ENCODE peak calls at places on chromosomes 6 and 20, in six cellular contexts. One of them, this sample, is unnamed.

GRCh38 chr6:89050697-89051096 is 29.9 kb upstream of the PNRC1 start:
- DNase-seq in HuH-7.5: no peak
- DNase-seq in CD8-positive, alpha-beta memory T cell: no peak
- DNase-seq in EL: no peak
- DNase-seq in sigmoid colon: no peak
- DNase-seq in fibroblast of gingiva: no peak
- DNase-seq in this sample: no peak

GRCh38 chr6:52360601-52361346 is 1.2 kb upstream of the PAQR8 start:
- DNase-seq in HuH-7.5: no peak
- DNase-seq in EL: no peak
- DNase-seq in CD8-positive, alpha-beta memory T cell: no peak
- DNase-seq in fibroblast of gingiva: no peak
- DNase-seq in sigmoid colon: no peak
- DNase-seq in this sample: no peak

GRCh38 chr6:152642578-152643375 is 5.6 kb upstream of the SYNE1 start:
- DNase-seq in HuH-7.5: peak; percentile 31
- DNase-seq in sigmoid colon: no peak
- DNase-seq in EL: peak; percentile 30
- DNase-seq in fibroblast of gingiva: peak; percentile 59
- DNase-seq in CD8-positive, alpha-beta memory T cell: no peak
- DNase-seq in this sample: no peak

GRCh38 chr6:160163425-160163824 is 41.8 kb downstream of the SLC22A1 start:
- DNase-seq in sigmoid colon: no peak
- DNase-seq in HuH-7.5: no peak
- DNase-seq in fibroblast of gingiva: no peak
- DNase-seq in CD8-positive, alpha-beta memory T cell: no peak
- DNase-seq in EL: no peak
- DNase-seq in this sample: no peak

GRCh38 chr6:105568121-105568520 is 165.2 kb upstream of the PREP start:
- DNase-seq in fibroblast of gingiva: no peak
- DNase-seq in EL: no peak
- DNase-seq in HuH-7.5: no peak
- DNase-seq in CD8-positive, alpha-beta memory T cell: no peak
- DNase-seq in sigmoid colon: no peak
- DNase-seq in this sample: no peak

GRCh38 chr6:106913676-106914280 is 60.8 kb downstream of the CD24 start:
- DNase-seq in sigmoid colon: no peak
- DNase-seq in HuH-7.5: no peak
- DNase-seq in EL: no peak
- DNase-seq in CD8-positive, alpha-beta memory T cell: no peak
- DNase-seq in fibroblast of gingiva: no peak
- DNase-seq in this sample: no peak

GRCh38 chr6:147063469-147064031 is 140.7 kb upstream of the STXBP5 start:
- DNase-seq in fibroblast of gingiva: peak; percentile 72
- DNase-seq in CD8-positive, alpha-beta memory T cell: no peak
- DNase-seq in sigmoid colon: no peak
- DNase-seq in HuH-7.5: no peak
- DNase-seq in EL: peak; percentile 82
- DNase-seq in this sample: no peak

GRCh38 chr6:136753624-136754023 is 38.7 kb downstream of the MAP3K5 start:
- DNase-seq in CD8-positive, alpha-beta memory T cell: peak; percentile 80
- DNase-seq in EL: no peak
- DNase-seq in HuH-7.5: no peak
- DNase-seq in fibroblast of gingiva: no peak
- DNase-seq in sigmoid colon: no peak
- DNase-seq in this sample: no peak

GRCh38 chr20:59993736-59994484 is 35.7 kb downstream of the CDH26 start:
- DNase-seq in CD8-positive, alpha-beta memory T cell: no peak
- DNase-seq in fibroblast of gingiva: no peak
- DNase-seq in HuH-7.5: no peak
- DNase-seq in EL: no peak
- DNase-seq in sigmoid colon: no peak
- DNase-seq in this sample: no peak

GRCh38 chr6:99879431-99879830 is 114.6 kb downstream of the MCHR2 start:
- DNase-seq in sigmoid colon: no peak
- DNase-seq in EL: no peak
- DNase-seq in CD8-positive, alpha-beta memory T cell: no peak
- DNase-seq in fibroblast of gingiva: no peak
- DNase-seq in HuH-7.5: no peak
- DNase-seq in this sample: no peak

GRCh38 chr20:23923311-23923710 is 43.8 kb upstream of the CST5 start:
- DNase-seq in EL: no peak
- DNase-seq in fibroblast of gingiva: no peak
- DNase-seq in HuH-7.5: no peak
- DNase-seq in CD8-positive, alpha-beta memory T cell: no peak
- DNase-seq in sigmoid colon: no peak
- DNase-seq in this sample: no peak

GRCh38 chr20:3768342-3769130 is 983 bp upstream of the ADISSP start:
- DNase-seq in fibroblast of gingiva: peak; percentile 72
- DNase-seq in HuH-7.5: peak; percentile 89
- DNase-seq in CD8-positive, alpha-beta memory T cell: peak; percentile 94
- DNase-seq in EL: peak; percentile 88
- DNase-seq in sigmoid colon: peak; percentile 91
- DNase-seq in this sample: no peak

GRCh38 chr6:43735642-43736199 is 34.3 kb upstream of the VEGFA start:
- DNase-seq in EL: no peak
- DNase-seq in HuH-7.5: no peak
- DNase-seq in CD8-positive, alpha-beta memory T cell: no peak
- DNase-seq in sigmoid colon: peak; percentile 36
- DNase-seq in fibroblast of gingiva: no peak
- DNase-seq in this sample: no peak

GRCh38 chr20:13220857-13221297 is at the start of gene ISM1:
- DNase-seq in HuH-7.5: peak; percentile 58
- DNase-seq in EL: no peak
- DNase-seq in fibroblast of gingiva: no peak
- DNase-seq in CD8-positive, alpha-beta memory T cell: peak; percentile 34
- DNase-seq in sigmoid colon: no peak
- DNase-seq in this sample: no peak

GRCh38 chr6:146901940-146902816 is 302.0 kb upstream of the STXBP5 start:
- DNase-seq in fibroblast of gingiva: peak; percentile 47
- DNase-seq in CD8-positive, alpha-beta memory T cell: no peak
- DNase-seq in HuH-7.5: no peak
- DNase-seq in sigmoid colon: no peak
- DNase-seq in EL: peak; percentile 38
- DNase-seq in this sample: no peak

GRCh38 chr20:51062065-51062464 is 39.2 kb upstream of the KCNG1 start:
- DNase-seq in CD8-positive, alpha-beta memory T cell: no peak
- DNase-seq in EL: no peak
- DNase-seq in sigmoid colon: no peak
- DNase-seq in fibroblast of gingiva: no peak
- DNase-seq in HuH-7.5: no peak
- DNase-seq in this sample: peak; percentile 16

GRCh38 chr20:32522775-32523612 is 62.1 kb downstream of the NOL4L start:
- DNase-seq in HuH-7.5: no peak
- DNase-seq in sigmoid colon: no peak
- DNase-seq in EL: peak; percentile 55
- DNase-seq in CD8-positive, alpha-beta memory T cell: no peak
- DNase-seq in fibroblast of gingiva: no peak
- DNase-seq in this sample: no peak

GRCh38 chr6:136846046-136846445 is 23.7 kb downstream of the PEX7 start:
- DNase-seq in HuH-7.5: no peak
- DNase-seq in CD8-positive, alpha-beta memory T cell: peak; percentile 13
- DNase-seq in EL: peak; percentile 52
- DNase-seq in sigmoid colon: no peak
- DNase-seq in fibroblast of gingiva: peak; percentile 61
- DNase-seq in this sample: no peak

GRCh38 chr6:150403458-150404245 is 34.8 kb downstream of the IYD start:
- DNase-seq in fibroblast of gingiva: peak; percentile 42
- DNase-seq in sigmoid colon: no peak
- DNase-seq in CD8-positive, alpha-beta memory T cell: no peak
- DNase-seq in EL: peak; percentile 81
- DNase-seq in HuH-7.5: no peak
- DNase-seq in this sample: no peak

GRCh38 chr6:15313367-15313766 is 67.5 kb downstream of the JARID2 start:
- DNase-seq in CD8-positive, alpha-beta memory T cell: no peak
- DNase-seq in fibroblast of gingiva: no peak
- DNase-seq in sigmoid colon: no peak
- DNase-seq in EL: no peak
- DNase-seq in HuH-7.5: no peak
- DNase-seq in this sample: no peak

GRCh38 chr20:3000852-3001523 is 42.4 kb upstream of the GNRH2 start:
- DNase-seq in fibroblast of gingiva: peak; percentile 52
- DNase-seq in CD8-positive, alpha-beta memory T cell: peak; percentile 23
- DNase-seq in EL: peak; percentile 57
- DNase-seq in HuH-7.5: no peak
- DNase-seq in sigmoid colon: no peak
- DNase-seq in this sample: no peak

GRCh38 chr6:132405143-132405915 is 4.1 kb upstream of the MOXD1 start:
- DNase-seq in HuH-7.5: no peak
- DNase-seq in fibroblast of gingiva: no peak
- DNase-seq in EL: peak; percentile 25
- DNase-seq in CD8-positive, alpha-beta memory T cell: no peak
- DNase-seq in sigmoid colon: no peak
- DNase-seq in this sample: no peak

This sample was measured in mesenteric fat pad.